ENCODE peak calls at places on chromosome 12, in five cellular contexts. One of them, this sample, is unnamed.

GRCh38 chr12:44779766-44780165 is 96.3 kb downstream of the NELL2 start:
- DNase-seq in A549: no peak
- DNase-seq in astrocyte: no peak
- DNase-seq in suprapubic skin: no peak
- DNase-seq in lower leg skin: no peak
- DNase-seq in this sample: no peak

GRCh38 chr12:130225347-130225746 is 63.1 kb downstream of the FZD10 start:
- DNase-seq in astrocyte: no peak
- DNase-seq in A549: no peak
- DNase-seq in suprapubic skin: no peak
- DNase-seq in lower leg skin: no peak
- DNase-seq in this sample: no peak

GRCh38 chr12:124422570-124423523 is 128.0 kb downstream of the RFLNA start:
- DNase-seq in lower leg skin: peak
- DNase-seq in A549: peak
- DNase-seq in astrocyte: peak
- DNase-seq in suprapubic skin: peak
- DNase-seq in this sample: peak

GRCh38 chr12:15453613-15454012 is 131.3 kb downstream of the PTPRO start:
- DNase-seq in astrocyte: no peak
- DNase-seq in A549: no peak
- DNase-seq in suprapubic skin: no peak
- DNase-seq in lower leg skin: no peak
- DNase-seq in this sample: no peak

GRCh38 chr12:28569698-28570411 is 379.6 kb downstream of the CCDC91 start:
- DNase-seq in astrocyte: peak
- DNase-seq in lower leg skin: no peak
- DNase-seq in suprapubic skin: no peak
- DNase-seq in A549: peak
- DNase-seq in this sample: peak

GRCh38 chr12:18135086-18135485 is 45.1 kb upstream of the RERGL start:
- DNase-seq in astrocyte: no peak
- DNase-seq in A549: no peak
- DNase-seq in suprapubic skin: no peak
- DNase-seq in lower leg skin: no peak
- DNase-seq in this sample: no peak

GRCh38 chr12:84955298-84955697 is 42.7 kb upstream of the SLC6A15 start:
- DNase-seq in A549: no peak
- DNase-seq in lower leg skin: no peak
- DNase-seq in suprapubic skin: no peak
- DNase-seq in astrocyte: no peak
- DNase-seq in this sample: no peak

GRCh38 chr12:105523164-105524057 is 192.9 kb downstream of the C12orf75 start:
- DNase-seq in lower leg skin: peak
- DNase-seq in A549: no peak
- DNase-seq in astrocyte: peak
- DNase-seq in suprapubic skin: peak
- DNase-seq in this sample: peak

GRCh38 chr12:42589465-42590323 is at the start of gene PRICKLE1:
- DNase-seq in astrocyte: peak
- DNase-seq in A549: peak
- DNase-seq in lower leg skin: no peak
- DNase-seq in suprapubic skin: no peak
- DNase-seq in this sample: no peak

GRCh38 chr12:52210925-52211650 is 19.3 kb upstream of the KRT80 start:
- DNase-seq in lower leg skin: peak
- DNase-seq in A549: no peak
- DNase-seq in suprapubic skin: no peak
- DNase-seq in astrocyte: no peak
- DNase-seq in this sample: no peak

GRCh38 chr12:9619411-9620179 is 11.9 kb upstream of the KLRB1 start:
- DNase-seq in A549: no peak
- DNase-seq in suprapubic skin: no peak
- DNase-seq in astrocyte: no peak
- DNase-seq in lower leg skin: no peak
- DNase-seq in this sample: no peak

GRCh38 chr12:114681149-114681849 is 2.7 kb downstream of the TBX3 start:
- DNase-seq in suprapubic skin: no peak
- DNase-seq in astrocyte: peak
- DNase-seq in lower leg skin: peak
- DNase-seq in A549: no peak
- DNase-seq in this sample: no peak

GRCh38 chr12:32444895-32445294 is 45.5 kb downstream of the FGD4 start:
- DNase-seq in suprapubic skin: no peak
- DNase-seq in astrocyte: peak
- DNase-seq in A549: no peak
- DNase-seq in lower leg skin: no peak
- DNase-seq in this sample: no peak

GRCh38 chr12:113766880-113767878 is 198.9 kb downstream of the RBM19 start:
- DNase-seq in lower leg skin: no peak
- DNase-seq in A549: peak
- DNase-seq in astrocyte: peak
- DNase-seq in suprapubic skin: no peak
- DNase-seq in this sample: peak

GRCh38 chr12:75482636-75483035 is 2.1 kb downstream of the GLIPR1 start:
- DNase-seq in lower leg skin: no peak
- DNase-seq in suprapubic skin: no peak
- DNase-seq in A549: no peak
- DNase-seq in astrocyte: no peak
- DNase-seq in this sample: no peak

GRCh38 chr12:31406345-31406744 is 80.4 kb upstream of the SINHCAF start:
- DNase-seq in astrocyte: no peak
- DNase-seq in lower leg skin: no peak
- DNase-seq in A549: no peak
- DNase-seq in suprapubic skin: no peak
- DNase-seq in this sample: no peak

GRCh38 chr12:123546281-123546680 is 12.8 kb upstream of the RILPL1 start:
- DNase-seq in A549: peak
- DNase-seq in suprapubic skin: no peak
- DNase-seq in lower leg skin: no peak
- DNase-seq in astrocyte: no peak
- DNase-seq in this sample: no peak

GRCh38 chr12:19410211-19410610 is 29.1 kb upstream of the AEBP2 start:
- DNase-seq in astrocyte: peak
- DNase-seq in lower leg skin: no peak
- DNase-seq in A549: no peak
- DNase-seq in suprapubic skin: no peak
- DNase-seq in this sample: no peak

GRCh38 chr12:54125950-54126695 is 62.7 kb downstream of the SMUG1 start:
- DNase-seq in astrocyte: no peak
- DNase-seq in A549: no peak
- DNase-seq in suprapubic skin: no peak
- DNase-seq in lower leg skin: peak
- DNase-seq in this sample: no peak

GRCh38 chr12:132747896-132748295 is 13.7 kb downstream of the ANKLE2 start:
- DNase-seq in A549: no peak
- DNase-seq in astrocyte: no peak
- DNase-seq in suprapubic skin: no peak
- DNase-seq in lower leg skin: no peak
- DNase-seq in this sample: no peak

GRCh38 chr12:2246358-2246757 is 193.6 kb downstream of the CACNA1C start:
- DNase-seq in A549: no peak
- DNase-seq in astrocyte: no peak
- DNase-seq in suprapubic skin: no peak
- DNase-seq in lower leg skin: no peak
- DNase-seq in this sample: no peak

GRCh38 chr12:72570601-72571000 is 298.4 kb downstream of the TRHDE start:
- DNase-seq in astrocyte: no peak
- DNase-seq in suprapubic skin: no peak
- DNase-seq in lower leg skin: no peak
- DNase-seq in A549: no peak
- DNase-seq in this sample: no peak

GRCh38 chr12:102964872-102965271 is 7.4 kb downstream of the ASCL1 start:
- DNase-seq in lower leg skin: no peak
- DNase-seq in A549: peak
- DNase-seq in astrocyte: no peak
- DNase-seq in suprapubic skin: no peak
- DNase-seq in this sample: no peak

GRCh38 chr12:93011100-93011499 is 82.0 kb upstream of the EEA1 start:
- DNase-seq in astrocyte: peak
- DNase-seq in suprapubic skin: no peak
- DNase-seq in A549: no peak
- DNase-seq in lower leg skin: no peak
- DNase-seq in this sample: no peak

DNA sequence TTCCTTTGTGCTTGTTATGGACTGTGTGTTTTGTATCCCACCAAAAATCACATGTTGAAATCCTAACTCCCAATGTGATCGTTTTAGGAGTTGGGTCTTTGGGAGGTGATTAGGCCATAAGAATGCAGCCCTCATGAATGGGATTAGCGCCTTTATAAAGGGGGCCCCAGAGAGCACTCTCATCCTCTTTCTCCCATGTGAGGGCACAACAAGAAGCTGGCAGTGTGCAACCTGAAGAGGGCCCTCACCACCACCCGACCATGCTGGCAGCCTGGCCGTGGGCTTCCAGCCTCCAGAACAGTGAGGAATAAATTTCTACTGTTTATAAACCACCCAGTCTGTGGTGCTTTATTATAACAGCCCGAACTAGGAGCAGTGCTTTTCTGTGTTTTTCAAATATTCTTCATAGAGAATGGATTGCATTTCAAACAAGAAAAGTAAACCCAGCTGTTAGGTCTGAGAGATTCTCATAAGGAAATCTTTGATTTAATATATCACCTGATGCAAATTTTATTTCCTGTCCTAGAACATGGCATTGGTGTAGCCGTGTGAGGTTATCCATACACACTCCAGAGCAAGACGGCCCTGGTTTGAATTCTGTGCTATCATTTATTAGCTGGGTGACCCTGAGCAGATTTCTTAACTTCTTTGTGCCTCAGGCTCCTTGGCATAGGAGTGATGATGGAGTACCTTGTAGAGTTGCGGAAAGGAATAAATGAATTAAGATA is 27.8 kb downstream of the HSPB8 start:
- DNase-seq in suprapubic skin: no peak
- DNase-seq in astrocyte: no peak
- DNase-seq in lower leg skin: no peak
- DNase-seq in A549: no peak
- DNase-seq in this sample: no peak
- TF ChIP-seq CTCF in suprapubic skin: no peak
- TF ChIP-seq CTCF in astrocyte: no peak
- TF ChIP-seq CTCF in lower leg skin: no peak
- TF ChIP-seq CTCF in A549: no peak
- TF ChIP-seq CTCF in this sample: no peak

GRCh38 chr12:79591988-79592387 is 98.8 kb downstream of the PAWR start:
- DNase-seq in suprapubic skin: no peak
- DNase-seq in astrocyte: no peak
- DNase-seq in A549: no peak
- DNase-seq in lower leg skin: no peak
- DNase-seq in this sample: no peak

GRCh38 chr12:79597910-79598309 is 92.9 kb downstream of the PAWR start:
- DNase-seq in lower leg skin: no peak
- DNase-seq in astrocyte: no peak
- DNase-seq in suprapubic skin: no peak
- DNase-seq in A549: no peak
- DNase-seq in this sample: no peak

GRCh38 chr12:79592865-79593264 is 97.9 kb downstream of the PAWR start:
- DNase-seq in lower leg skin: no peak
- DNase-seq in A549: no peak
- DNase-seq in astrocyte: no peak
- DNase-seq in suprapubic skin: no peak
- DNase-seq in this sample: no peak

GRCh38 chr12:79595273-79595672 is 95.5 kb downstream of the PAWR start:
- DNase-seq in lower leg skin: no peak
- DNase-seq in suprapubic skin: no peak
- DNase-seq in astrocyte: no peak
- DNase-seq in A549: no peak
- DNase-seq in this sample: no peak

DNA sequence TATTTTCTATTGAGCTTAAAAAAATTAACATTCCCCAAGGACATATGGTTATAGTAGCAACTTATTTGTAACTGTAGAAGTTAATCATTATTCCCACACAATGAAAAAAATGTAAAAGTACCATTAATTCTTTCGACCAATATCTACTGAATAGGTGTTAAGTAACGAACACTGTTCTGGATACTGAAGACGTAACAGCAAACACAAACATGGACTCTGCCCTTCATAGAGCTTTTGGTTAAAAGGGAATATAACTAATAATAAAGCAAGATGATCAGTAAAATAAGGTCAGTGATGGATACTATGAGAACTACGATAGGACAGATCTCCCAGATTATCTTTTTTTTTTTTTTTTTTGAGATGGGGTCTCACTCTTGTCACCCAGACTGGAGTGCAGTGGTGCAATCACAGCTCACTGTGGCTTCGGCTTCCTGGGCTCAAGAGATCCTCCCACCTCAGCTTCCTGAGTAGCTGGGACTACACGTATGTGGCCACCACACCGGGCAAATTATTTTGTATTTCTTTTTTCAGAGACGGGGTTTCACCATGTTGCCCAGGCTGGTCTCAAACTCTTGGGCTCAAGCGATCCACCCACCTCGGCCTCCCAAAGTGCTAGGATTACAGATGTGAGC is 93.9 kb downstream of the PAWR start:
- DNase-seq in suprapubic skin: no peak
- DNase-seq in astrocyte: no peak
- DNase-seq in A549: no peak
- DNase-seq in lower leg skin: no peak
- DNase-seq in this sample: no peak
- TF ChIP-seq CTCF in suprapubic skin: no peak
- TF ChIP-seq CTCF in astrocyte: no peak
- TF ChIP-seq CTCF in A549: no peak
- TF ChIP-seq CTCF in lower leg skin: no peak
- TF ChIP-seq CTCF in this sample: no peak

DNA sequence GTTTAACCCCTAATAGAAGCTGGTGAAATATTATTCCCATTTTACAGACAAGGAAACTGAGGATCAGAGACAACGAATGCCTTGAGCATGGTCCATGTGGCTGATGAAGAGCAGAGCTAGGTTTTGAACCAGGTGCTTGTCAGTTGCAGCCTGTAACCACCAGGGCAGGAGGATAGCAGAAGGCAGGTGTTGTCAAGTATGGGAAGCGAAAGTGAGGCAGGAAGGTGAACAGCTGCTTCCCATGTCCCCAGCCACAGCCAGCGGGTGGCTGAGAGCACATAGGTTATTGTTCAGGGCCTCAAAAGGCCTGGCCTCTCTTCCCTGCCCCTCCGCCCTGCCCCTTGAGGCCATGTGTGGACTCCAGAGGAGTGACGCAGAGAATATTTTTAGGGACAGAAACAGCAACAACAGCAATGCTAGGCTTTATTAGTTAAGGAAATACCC is 39.6 kb downstream of the IQSEC3 start:
- DNase-seq in astrocyte: no peak
- DNase-seq in suprapubic skin: no peak
- DNase-seq in A549: peak
- DNase-seq in lower leg skin: no peak
- DNase-seq in this sample: no peak
- TF ChIP-seq CTCF in astrocyte: no peak
- TF ChIP-seq CTCF in suprapubic skin: no peak
- TF ChIP-seq CTCF in A549: no peak
- TF ChIP-seq CTCF in lower leg skin: no peak
- TF ChIP-seq CTCF in this sample: peak

DNA sequence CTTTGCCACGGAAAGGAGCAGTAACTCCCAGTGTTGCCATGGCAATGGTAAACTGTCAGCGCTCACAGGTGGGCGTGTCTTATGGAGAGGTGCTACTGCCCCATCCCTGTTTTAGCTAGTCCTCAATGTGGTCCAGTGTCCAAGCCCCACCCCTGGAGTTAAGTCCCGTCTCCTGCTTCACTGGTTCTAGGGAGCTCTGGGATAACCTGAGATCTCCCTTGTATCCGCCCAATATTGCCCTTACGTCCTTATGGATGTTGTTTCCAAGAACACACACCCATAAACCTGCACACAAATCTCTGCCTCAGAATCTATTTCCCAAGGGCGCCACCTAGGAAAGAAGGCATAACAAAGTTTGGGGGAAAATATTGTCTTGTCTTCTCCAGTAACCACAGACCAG is 64.2 kb downstream of the SPRING1 start:
- DNase-seq in suprapubic skin: no peak
- DNase-seq in lower leg skin: no peak
- DNase-seq in astrocyte: no peak
- DNase-seq in A549: no peak
- DNase-seq in this sample: no peak
- TF ChIP-seq CTCF in suprapubic skin: no peak
- TF ChIP-seq CTCF in lower leg skin: no peak
- TF ChIP-seq CTCF in astrocyte: no peak
- TF ChIP-seq CTCF in A549: peak
- TF ChIP-seq CTCF in this sample: no peak

This sample was measured in AG09309.